ENCODE peak calls at places on chromosomes 5 and 9, in seven cellular contexts. G is K562, F is HepG2, W is H1, H is NT2/D1, O is GM12878, J is SK-N-SH. Q is an unnamed sample.

GRCh38 chr9:132210472-132211145 is 48.8 kb downstream of the NTNG2 start:
- DNase-seq in G (no peak), F (no peak), W (no peak), H (no peak), O (no peak), J (no peak), Q (no peak)

GRCh38 chr5:173094012-173094661 is 38.0 kb downstream of the CREBRF start:
- DNase-seq in G (no peak), F (peak), W (no peak), H (no peak), O (no peak), J (no peak), Q (no peak)

GRCh38 chr5:172144291-172144815 is 43.7 kb downstream of the STK10 start:
- DNase-seq in G (peak), F (peak), W (no peak), H (no peak), O (no peak), J (peak), Q (no peak)

GRCh38 chr5:93532370-93532769 is 48.6 kb downstream of the NR2F1-AS1 start:
- DNase-seq in G (no peak), F (peak), W (no peak), H (no peak), O (no peak), J (no peak), Q (no peak)

GRCh38 chr5:5182508-5183191 is 42.5 kb downstream of the ADAMTS16 start:
- DNase-seq in G (no peak), F (no peak), W (no peak), H (no peak), O (no peak), J (no peak), Q (no peak)

GRCh38 chr9:118635416-118635815 is 733.8 kb downstream of the BRINP1 start:
- DNase-seq in G (no peak), F (no peak), W (no peak), H (no peak), O (no peak), J (peak), Q (no peak)

GRCh38 chr5:173826179-173826920 is 61.8 kb upstream of the CPEB4 start:
- DNase-seq in G (no peak), F (peak), W (no peak), H (no peak), O (no peak), J (no peak), Q (no peak)

GRCh38 chr9:15139467-15139866 is 167.5 kb downstream of the TTC39B start:
- DNase-seq in G (no peak), F (no peak), W (no peak), H (no peak), O (no peak), J (no peak), Q (no peak)

GRCh38 chr9:123812984-123813383 is 116.9 kb downstream of the DENND1A start:
- DNase-seq in G (no peak), F (no peak), W (no peak), H (no peak), O (no peak), J (no peak), Q (no peak)

GRCh38 chr9:6833518-6834192 is 75.9 kb downstream of the KDM4C start:
- DNase-seq in G (no peak), F (no peak), W (no peak), H (no peak), O (no peak), J (no peak), Q (no peak)

GRCh38 chr5:29229461-29229860 is 1964.0 kb upstream of the CDH6 start:
- DNase-seq in G (no peak), F (no peak), W (no peak), H (no peak), O (no peak), J (no peak), Q (no peak)

GRCh38 chr5:136132557-136133415 is at the start of gene SMAD5:
- DNase-seq in G (peak), F (peak), W (peak), H (peak), O (peak), J (peak), Q (peak)

GRCh38 chr9:33135086-33135958 is 31.8 kb downstream of the B4GALT1 start:
- DNase-seq in G (no peak), F (no peak), W (no peak), H (no peak), O (no peak), J (no peak), Q (no peak)

GRCh38 chr5:124661317-124662141 is 84.9 kb downstream of the ZNF608 start:
- DNase-seq in G (peak), F (peak), W (peak), H (peak), O (no peak), J (no peak), Q (peak)

GRCh38 chr5:50863771-50864170 is 197.3 kb downstream of the PARP8 start:
- DNase-seq in G (no peak), F (no peak), W (no peak), H (no peak), O (no peak), J (no peak), Q (no peak)

GRCh38 chr5:172665049-172665541 is 24.0 kb downstream of the NEURL1B start:
- DNase-seq in G (no peak), F (no peak), W (no peak), H (no peak), O (no peak), J (peak), Q (no peak)

GRCh38 chr5:137563646-137564474 is 64.7 kb upstream of the SPOCK1 start:
- DNase-seq in G (no peak), F (no peak), W (no peak), H (no peak), O (no peak), J (peak), Q (no peak)
- TF ChIP-seq YY1 in G (no peak), F (no peak), W (no peak), H (no peak), O (no peak), J (no peak), Q (no peak)

GRCh38 chr9:34442770-34443169 is 15.6 kb downstream of the FAM219A start:
- DNase-seq in G (no peak), F (no peak), W (no peak), H (no peak), O (no peak), J (no peak), Q (no peak)

GRCh38 chr9:34431661-34432060 is 26.7 kb downstream of the FAM219A start:
- DNase-seq in G (no peak), F (no peak), W (no peak), H (no peak), O (no peak), J (peak), Q (no peak)

GRCh38 chr9:34437006-34437925 is 21.1 kb downstream of the FAM219A start:
- DNase-seq in G (peak), F (peak), W (peak), H (peak), O (peak), J (peak), Q (peak)
- TF ChIP-seq YY1 in G (no peak), F (no peak), W (peak), H (no peak), O (peak), J (no peak), Q (no peak)

GRCh38 chr5:78907255-78907886 is 77.7 kb downstream of the ARSB start:
- DNase-seq in G (no peak), F (no peak), W (no peak), H (no peak), O (peak), J (no peak), Q (no peak)
- TF ChIP-seq YY1 in G (no peak), F (no peak), W (no peak), H (no peak), O (no peak), J (no peak), Q (no peak)

DNA sequence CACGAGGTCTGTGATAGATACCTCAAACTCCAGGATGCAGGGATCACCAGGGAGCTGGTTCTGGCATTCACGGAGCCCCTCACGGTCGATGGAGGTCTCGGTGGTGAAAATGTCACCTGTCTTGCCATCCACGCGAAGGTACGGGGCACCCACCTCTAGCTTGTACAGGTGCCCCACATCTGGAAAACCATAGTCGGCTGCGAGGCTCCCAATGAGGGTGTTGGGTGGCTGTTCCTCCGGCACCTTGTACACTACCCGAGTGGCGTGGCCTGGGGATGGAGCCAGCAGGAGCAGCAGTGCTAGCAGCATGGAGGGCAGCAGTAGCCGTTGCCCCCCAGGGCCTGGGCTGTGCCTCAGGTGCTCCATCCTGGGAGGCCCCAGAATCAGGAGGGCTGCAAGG is 9.2 kb downstream of the PCDH1 start:
- DNase-seq in G (no peak), F (no peak), W (no peak), H (no peak), O (no peak), J (no peak), Q (no peak)
- TF ChIP-seq YY1 in G (no peak), F (no peak), W (no peak), H (no peak), O (no peak), J (no peak), Q (no peak)

DNA sequence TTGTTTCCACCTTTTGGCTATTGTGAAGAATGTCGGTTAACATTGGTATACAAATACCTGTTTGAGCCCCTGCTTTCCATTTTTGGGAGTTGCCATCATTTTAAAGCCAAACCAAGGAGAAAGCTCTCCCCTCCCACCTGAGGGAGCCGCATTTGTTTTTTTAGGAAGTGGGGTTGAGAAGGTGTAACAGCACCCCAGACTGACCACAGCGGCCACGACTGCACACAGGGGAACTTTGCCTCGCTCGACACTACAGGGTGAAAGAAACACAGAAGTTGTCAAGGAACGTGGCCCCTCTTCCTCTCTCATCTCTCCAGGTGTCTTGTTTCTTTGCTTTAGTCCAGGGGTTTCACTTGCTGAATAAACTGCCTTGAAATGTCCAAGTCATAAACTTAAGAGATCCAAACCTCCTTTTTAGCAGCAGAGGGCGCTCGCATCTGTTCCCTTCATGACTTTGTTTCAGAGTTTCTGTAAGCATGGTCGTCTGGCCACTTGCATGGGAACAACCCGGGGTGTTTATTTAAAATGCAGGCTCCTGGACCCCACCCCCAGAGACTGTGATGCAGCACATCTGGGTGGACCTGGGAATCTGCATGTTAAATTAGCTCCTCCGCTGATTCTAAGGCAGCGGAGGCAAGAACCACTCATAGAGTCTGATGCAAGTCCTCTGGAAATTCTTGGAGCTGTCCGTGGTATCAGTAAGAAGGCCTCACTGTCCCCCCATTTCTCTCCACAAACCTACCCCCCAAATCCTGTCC is 2.1 kb upstream of the TTLL11 start:
- DNase-seq in G (peak), F (peak), W (no peak), H (peak), O (no peak), J (peak), Q (peak)
- TF ChIP-seq YY1 in G (no peak), F (no peak), W (no peak), H (no peak), O (no peak), J (no peak), Q (no peak)

DNA sequence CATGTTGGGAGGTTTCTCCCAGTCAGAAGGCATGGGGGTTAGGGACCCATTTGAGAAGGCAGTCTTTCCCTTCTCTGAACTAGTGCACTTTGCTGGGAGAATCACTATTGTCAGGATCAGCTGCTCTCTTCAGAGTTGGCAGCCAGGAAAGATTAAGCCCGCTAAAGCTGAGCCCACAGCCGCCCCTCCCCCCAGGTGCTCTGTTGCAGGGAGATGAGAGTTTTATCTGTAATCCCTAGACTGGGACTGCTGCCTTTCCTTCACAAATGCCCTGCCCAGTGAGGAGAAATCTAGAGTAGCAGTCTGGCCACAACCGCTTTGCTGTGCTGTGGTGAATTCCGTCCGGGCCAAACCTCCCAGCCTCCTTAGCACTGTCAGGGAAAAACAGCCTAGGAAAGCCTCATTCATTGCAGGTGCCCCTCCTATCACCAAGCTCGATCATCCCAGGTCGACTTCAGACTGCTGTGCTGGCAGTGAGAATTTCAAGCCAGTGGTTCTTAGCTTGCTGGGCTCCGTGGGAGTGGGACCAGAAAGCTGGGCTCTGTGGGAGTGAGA is 69.8 kb downstream of the CNTLN start:
- DNase-seq in G (no peak), F (no peak), W (no peak), H (peak), O (no peak), J (no peak), Q (no peak)
- TF ChIP-seq YY1 in G (no peak), F (no peak), W (no peak), H (no peak), O (no peak), J (no peak), Q (no peak)

GRCh38 chr5:213803-214395 is 4.1 kb downstream of the CCDC127 start:
- DNase-seq in G (no peak), F (no peak), W (no peak), H (no peak), O (no peak), J (no peak), Q (no peak)

GRCh38 chr5:220008-220407 is 1.9 kb downstream of the SDHA start:
- DNase-seq in G (no peak), F (no peak), W (no peak), H (no peak), O (no peak), J (no peak), Q (no peak)

GRCh38 chr5:219492-219891 is 1.4 kb downstream of the SDHA start:
- DNase-seq in G (no peak), F (no peak), W (no peak), H (no peak), O (no peak), J (no peak), Q (no peak)

GRCh38 chr5:217860-218456 is at the start of the genes CCDC127 and SDHA:
- DNase-seq in G (peak), F (peak), W (peak), H (peak), O (peak), J (peak), Q (peak)

GRCh38 chr5:218457-219289 is 553 bp downstream of the SDHA start:
- DNase-seq in G (peak), F (peak), W (no peak), H (no peak), O (no peak), J (peak), Q (no peak)
- TF ChIP-seq YY1 in G (peak), F (no peak), W (no peak), H (no peak), O (no peak), J (no peak), Q (no peak)

GRCh38 chr5:66234241-66234640 is 90.1 kb downstream of the SREK1 start:
- DNase-seq in G (no peak), F (no peak), W (no peak), H (no peak), O (no peak), J (no peak), Q (no peak)

GRCh38 chr5:66230551-66230950 is 86.5 kb downstream of the SREK1 start:
- DNase-seq in G (no peak), F (no peak), W (no peak), H (no peak), O (no peak), J (no peak), Q (no peak)

GRCh38 chr5:66238435-66238834 is 94.3 kb downstream of the SREK1 start:
- DNase-seq in G (no peak), F (no peak), W (no peak), H (no peak), O (no peak), J (no peak), Q (no peak)

GRCh38 chr5:66231508-66231907 is 87.4 kb downstream of the SREK1 start:
- DNase-seq in G (no peak), F (no peak), W (no peak), H (no peak), O (no peak), J (no peak), Q (no peak)

GRCh38 chr5:66232701-66233100 is 88.6 kb downstream of the SREK1 start:
- DNase-seq in G (no peak), F (no peak), W (no peak), H (no peak), O (no peak), J (no peak), Q (no peak)
- TF ChIP-seq YY1 in G (no peak), F (no peak), W (no peak), H (no peak), O (no peak), J (no peak), Q (no peak)